ENCODE peak calls at places on chromosomes 16 and 17, in eight cellular contexts. I, M, E, C, O, J, S and L are unnamed samples.

GRCh38 chr17:55299890-55300289 is 35.1 kb downstream of the HLF start:
- DNase-seq in E (no peak), M (no peak), O (no peak), S (no peak), C (no peak), J (no peak), I (no peak), L (no peak)

GRCh38 chr16:19781196-19781595 is 63.1 kb downstream of the IQCK start:
- DNase-seq in C (no peak), I (no peak), O (no peak), E (no peak), M (no peak), S (no peak), J (no peak), L (no peak)

GRCh38 chr17:72119963-72120877 is 600 bp upstream of the SOX9 start:
- DNase-seq in C (peak), S (peak), O (peak), I (no peak), M (no peak), J (peak), E (peak), L (peak)

GRCh38 chr17:38550661-38551060 is 55.1 kb downstream of the SRCIN1 start:
- DNase-seq in I (no peak), M (peak), J (no peak), O (no peak), E (no peak), S (no peak), C (no peak), L (no peak)

GRCh38 chr16:795580-796229 is 4.8 kb downstream of the GNG13 start:
- DNase-seq in S (no peak), J (no peak), M (no peak), I (no peak), O (no peak), C (no peak), E (peak), L (peak)

GRCh38 chr16:49859139-49859947 is 3.4 kb upstream of the ZNF423 start:
- DNase-seq in E (peak), O (peak), I (no peak), J (peak), M (no peak), S (no peak), C (peak), L (no peak)

GRCh38 chr16:28218109-28218508 is 6.3 kb upstream of the XPO6 start:
- DNase-seq in J (peak), S (no peak), E (peak), C (no peak), I (no peak), O (no peak), M (no peak), L (no peak)

GRCh38 chr17:4161179-4161559 is 18.2 kb downstream of the CYB5D2 start:
- DNase-seq in O (no peak), S (peak), I (peak), J (no peak), M (peak), E (no peak), C (no peak), L (peak)

GRCh38 chr17:3603119-3603869 is 5.9 kb downstream of the TRPV1 start:
- DNase-seq in O (no peak), C (no peak), E (no peak), I (no peak), M (no peak), J (no peak), S (no peak), L (no peak)

GRCh38 chr16:23690771-23691482 is 12.2 kb downstream of the PLK1 start:
- DNase-seq in J (no peak), S (no peak), I (no peak), C (no peak), E (no peak), O (no peak), M (no peak), L (no peak)

GRCh38 chr16:24423332-24423731 is 116.0 kb upstream of the RBBP6 start:
- DNase-seq in J (no peak), E (no peak), S (no peak), O (no peak), I (no peak), M (no peak), C (no peak), L (no peak)

GRCh38 chr17:7403043-7403901 is 625 bp downstream of the TMEM256 start:
- DNase-seq in I (peak), E (peak), O (peak), C (peak), M (peak), S (no peak), J (peak), L (no peak)

GRCh38 chr16:1818204-1818872 is 8.3 kb downstream of the HAGH start:
- DNase-seq in E (no peak), J (no peak), I (no peak), S (no peak), O (no peak), M (no peak), C (no peak), L (no peak)

GRCh38 chr16:9992441-9992840 is 189.8 kb downstream of the GRIN2A start:
- DNase-seq in C (no peak), J (no peak), O (no peak), S (no peak), E (no peak), M (no peak), I (no peak), L (no peak)

GRCh38 chr17:75159196-75160031 is 5.1 kb upstream of the JPT1 start:
- DNase-seq in C (no peak), S (no peak), E (no peak), I (no peak), O (no peak), J (no peak), M (no peak), L (no peak)

GRCh38 chr16:12046651-12047050 is 70.1 kb downstream of the SNX29 start:
- DNase-seq in J (no peak), E (no peak), M (no peak), S (no peak), O (no peak), I (no peak), C (no peak), L (no peak)

GRCh38 chr17:560379-560935 is 154.2 kb downstream of the VPS53 start:
- DNase-seq in J (no peak), I (no peak), O (no peak), S (no peak), E (no peak), M (no peak), C (no peak), L (no peak)

GRCh38 chr17:48878920-48879898 is 13.4 kb upstream of the ATP5MC1 start:
- DNase-seq in O (peak), I (no peak), J (peak), M (no peak), E (peak), C (no peak), S (peak), L (no peak)

GRCh38 chr17:751269-752001 is 629 bp downstream of the GEMIN4 start:
- DNase-seq in S (no peak), C (peak), J (no peak), I (no peak), M (no peak), O (no peak), E (peak), L (no peak)

GRCh38 chr16:4892356-4893102 is 44.4 kb downstream of the PPL start:
- DNase-seq in J (no peak), E (no peak), S (no peak), M (no peak), I (no peak), O (no peak), C (no peak), L (no peak)

GRCh38 chr17:13642188-13642587 is 40.5 kb upstream of the HS3ST3A1 start:
- DNase-seq in I (no peak), J (no peak), C (no peak), E (no peak), O (no peak), M (no peak), S (no peak), L (no peak)

GRCh38 chr17:29584452-29585079 is 4.9 kb downstream of the GIT1 start:
- DNase-seq in C (no peak), O (peak), I (peak), E (no peak), J (no peak), M (no peak), S (no peak), L (no peak)

GRCh38 chr17:62650587-62650986 is 23.1 kb downstream of the MRC2 start:
- DNase-seq in I (no peak), C (peak), M (no peak), O (no peak), J (no peak), E (no peak), S (no peak), L (no peak)

GRCh38 chr16:23858496-23859062 is 22.8 kb downstream of the PRKCB start:
- DNase-seq in S (no peak), C (no peak), O (no peak), E (no peak), J (no peak), M (no peak), I (no peak), L (no peak)

DNA sequence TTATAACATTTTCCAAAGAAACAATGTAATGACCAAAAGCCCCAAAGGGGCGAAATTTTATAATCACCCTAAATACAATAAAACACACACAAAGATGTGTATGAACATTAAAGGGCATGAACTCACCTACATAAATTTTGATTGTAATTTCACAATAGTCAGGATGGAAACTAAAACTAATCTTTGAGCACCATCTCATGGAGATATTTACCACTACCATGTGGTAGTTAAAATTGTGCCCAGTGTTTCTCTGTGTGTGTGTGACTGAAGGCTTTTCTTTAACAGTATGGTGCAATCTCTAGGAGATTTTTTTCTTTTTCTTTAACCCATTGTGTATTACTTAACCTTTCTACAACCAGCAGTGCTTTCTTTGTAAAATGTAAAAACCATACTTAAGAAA is 19.7 kb upstream of the MEIOC start:
- DNase-seq in S (peak), C (no peak), M (no peak), J (no peak), O (no peak), I (no peak), E (no peak), L (no peak)
- TF ChIP-seq CTCF in S (peak), C (peak), M (peak), J (no peak), O (peak), I (peak), E (peak), L (no peak)

DNA sequence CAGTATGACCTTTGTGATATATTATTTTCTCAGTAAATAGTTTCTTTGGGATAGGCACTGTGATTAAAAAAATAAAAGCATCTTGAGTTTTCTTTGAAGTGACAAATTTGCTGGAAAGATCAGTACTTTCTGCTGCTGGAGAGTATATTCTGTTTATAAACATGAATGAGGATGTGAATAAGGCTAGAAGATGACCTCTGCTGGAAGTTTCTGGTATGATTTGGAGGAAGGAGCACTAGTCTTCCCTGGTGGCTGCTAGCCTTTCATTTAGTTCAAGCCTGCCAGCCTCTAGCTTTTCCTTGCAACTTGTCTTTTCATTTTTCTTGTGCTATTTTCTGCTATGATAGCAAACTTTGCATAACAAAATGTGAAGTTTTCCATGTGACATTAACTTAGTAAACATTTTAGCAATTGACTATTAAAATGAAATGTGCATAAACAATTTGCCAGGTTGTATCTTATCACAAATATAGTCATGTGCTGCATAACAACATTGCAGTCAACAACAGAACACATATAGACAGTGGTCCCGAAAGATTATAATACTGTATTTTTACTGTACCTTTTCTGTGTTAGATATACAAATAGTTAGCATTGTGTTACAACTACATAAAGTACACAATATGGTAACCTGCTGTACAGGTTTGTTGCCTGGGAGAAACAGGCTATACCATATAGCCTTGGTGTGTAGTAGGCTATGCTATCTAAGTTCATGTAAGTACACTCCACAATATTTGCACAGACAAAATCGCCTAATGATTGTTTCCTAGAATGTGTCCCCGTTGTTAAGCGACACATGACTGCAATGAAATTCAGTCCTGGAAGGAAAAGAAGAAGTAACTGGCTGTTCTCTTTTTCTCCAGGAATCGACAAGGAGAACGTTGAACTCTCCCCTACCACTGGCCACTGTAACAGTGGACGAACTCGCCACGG is 18.1 kb upstream of the RAB11FIP4 start:
- DNase-seq in E (no peak), I (no peak), O (no peak), J (no peak), M (no peak), S (peak), C (no peak), L (no peak)
- TF ChIP-seq CTCF in E (peak), I (peak), O (peak), J (no peak), M (no peak), S (peak), C (peak), L (peak)

GRCh38 chr16:30142672-30143346 is 19.8 kb upstream of the MAPK3 start:
- DNase-seq in M (no peak), S (no peak), O (no peak), J (no peak), E (no peak), I (no peak), C (no peak), L (no peak)
- TF ChIP-seq CTCF in M (no peak), S (no peak), O (no peak), J (no peak), E (no peak), I (no peak), C (no peak), L (no peak)

GRCh38 chr17:64240261-64240740 is 22.8 kb downstream of the TEX2 start:
- DNase-seq in E (no peak), S (no peak), I (no peak), O (no peak), J (no peak), C (no peak), M (no peak), L (no peak)
- TF ChIP-seq CTCF in E (no peak), S (peak), I (no peak), O (no peak), J (no peak), C (no peak), M (no peak), L (no peak)

GRCh38 chr17:77132411-77133086 is 8.2 kb upstream of the SEC14L1 start:
- DNase-seq in M (no peak), S (no peak), J (no peak), C (no peak), E (no peak), O (no peak), I (no peak), L (no peak)
- TF ChIP-seq CTCF in M (no peak), S (no peak), J (no peak), C (no peak), E (no peak), O (no peak), I (no peak), L (no peak)

DNA sequence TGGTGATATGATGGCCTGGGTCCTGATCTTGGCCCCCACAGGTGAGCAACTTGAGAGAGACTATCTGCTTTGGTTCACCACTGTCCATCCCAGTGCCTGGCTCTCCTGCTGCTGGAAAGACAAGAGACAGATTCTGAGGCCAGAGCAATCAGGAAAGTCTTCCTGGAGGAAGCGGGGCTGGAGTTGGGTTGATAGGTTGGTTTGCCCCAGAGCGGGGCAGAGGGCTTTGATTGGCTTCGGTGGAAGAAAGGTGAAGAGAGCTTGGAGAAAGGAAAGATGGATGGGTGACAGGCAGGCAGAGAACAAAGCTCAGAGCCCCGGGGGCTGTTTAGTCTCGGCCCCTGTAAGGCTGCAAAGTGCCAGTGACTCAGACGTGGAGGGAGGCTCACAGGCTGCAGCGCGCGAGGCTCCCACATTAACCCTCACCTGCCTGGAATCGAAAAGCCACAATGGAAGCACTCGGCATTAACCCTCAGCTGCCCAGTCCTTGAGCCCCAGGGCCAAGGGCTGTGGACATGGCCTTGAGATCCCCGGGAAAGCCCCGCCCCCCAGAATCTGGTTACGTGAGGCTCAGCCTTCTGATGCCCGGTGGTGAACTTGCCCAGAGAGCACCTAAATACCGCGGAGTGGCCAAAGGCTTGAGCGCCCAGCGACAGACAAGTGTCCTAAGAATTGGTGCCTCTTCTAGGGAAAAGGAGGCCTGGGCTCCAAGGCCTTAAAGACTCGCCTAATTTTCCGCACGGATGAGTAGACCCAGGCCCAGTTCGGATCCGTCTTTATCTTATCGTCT is 988 bp upstream of the CPNE2 start:
- DNase-seq in S (no peak), I (peak), J (no peak), M (peak), O (peak), C (peak), E (peak), L (peak)
- TF ChIP-seq CTCF in S (no peak), I (no peak), J (no peak), M (no peak), O (no peak), C (no peak), E (no peak), L (no peak)

DNA sequence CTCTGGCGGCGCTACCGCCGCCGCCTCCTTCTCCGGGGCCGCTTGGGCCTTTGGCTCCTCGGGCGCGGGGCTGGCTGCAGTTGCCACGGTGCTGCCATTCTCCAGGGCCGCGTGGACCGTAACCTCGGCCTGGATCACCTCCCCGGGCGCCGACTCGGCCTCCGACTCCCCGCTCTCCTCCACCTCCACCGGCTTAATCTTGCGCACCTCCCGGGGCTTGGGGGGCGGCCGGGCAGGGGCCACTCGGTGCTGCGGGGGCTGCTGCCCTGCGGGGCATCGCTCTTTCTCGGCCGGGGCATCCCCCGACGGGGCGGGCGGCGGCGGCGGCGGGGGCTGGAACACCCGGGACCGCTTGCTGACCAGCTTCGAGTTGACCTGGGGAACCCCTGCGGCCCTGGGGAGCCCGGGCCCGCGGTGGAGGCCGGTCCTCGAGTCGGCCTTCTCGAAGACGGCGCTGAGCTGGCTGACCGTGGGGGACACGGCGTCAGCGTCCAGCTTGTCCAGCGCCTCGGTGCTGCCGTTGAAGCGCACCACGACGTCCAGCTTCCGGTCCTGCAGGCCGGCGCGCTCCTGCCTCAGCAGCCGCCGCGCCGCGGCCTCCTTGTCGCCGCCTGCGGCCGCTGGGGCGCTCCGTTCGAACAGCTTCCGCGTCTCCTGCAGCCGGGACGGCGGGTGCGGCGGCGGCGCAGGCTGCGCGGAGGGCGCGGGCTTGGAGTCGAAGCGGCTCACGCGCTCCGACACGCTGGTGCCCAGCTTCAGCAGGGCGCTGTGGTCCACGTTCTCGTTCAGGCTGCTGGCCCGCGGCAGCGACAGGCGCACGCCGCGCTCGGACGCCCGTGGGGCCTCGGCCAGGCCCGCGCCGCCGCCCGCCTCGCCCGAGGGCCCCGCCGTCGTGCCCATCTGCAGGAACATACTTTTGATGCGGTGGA is 788 bp downstream of the PPP1R9B start:
- DNase-seq in J (peak), I (no peak), E (peak), S (no peak), C (peak), M (no peak), O (peak), L (no peak)
- TF ChIP-seq CTCF in J (no peak), I (peak), E (peak), S (peak), C (peak), M (no peak), O (no peak), L (no peak)

GRCh38 chr16:3099732-3100499 is 822 bp upstream of the ZSCAN10 start:
- DNase-seq in S (peak), M (peak), E (peak), C (peak), I (peak), J (peak), O (peak), L (peak)
- TF ChIP-seq CTCF in S (no peak), M (no peak), E (no peak), C (no peak), I (no peak), J (no peak), O (no peak), L (no peak)